ENCODE peak calls at places on chromosomes 4 and X, in four cellular contexts. P is naive thymus-derived CD8-positive, alpha-beta T cell; Z is bronchial epithelial cell; B is cortex of kidney. Y is an unnamed sample.

GRCh38 chr4:111937368-111937767 is 207.9 kb upstream of the FAM241A start:
- DNase-seq in P (no peak), Z (peak), B (no peak), Y (peak)

GRCh38 chr4:37715889-37716402 is 29.8 kb upstream of the RELL1 start:
- DNase-seq in P (no peak), Z (peak), B (no peak), Y (peak)

GRCh38 chr4:24476209-24476781 is 108.1 kb downstream of the DHX15 start:
- DNase-seq in P (no peak), Z (peak), B (no peak), Y (peak)

GRCh38 chr4:154160925-154161324 is 330.7 kb downstream of the DCHS2 start:
- DNase-seq in P (no peak), Z (no peak), B (no peak), Y (no peak)

GRCh38 chr4:38119663-38120374 is 159.6 kb downstream of the PTTG2 start:
- DNase-seq in P (no peak), Z (peak), B (no peak), Y (peak)

GRCh38 chr4:75895744-75896314 is 6.4 kb downstream of the PPEF2 start:
- DNase-seq in P (peak), Z (peak), B (no peak), Y (peak)

GRCh38 chrX:51461053-51462050 is 35.0 kb downstream of the NUDT11 start:
- DNase-seq in P (peak), Z (peak), B (no peak), Y (peak)

GRCh38 chr4:78829296-78829695 is 53.1 kb downstream of the BMP2K start:
- DNase-seq in P (no peak), Z (no peak), B (no peak), Y (no peak)

GRCh38 chr4:65865489-65865888 is 195.2 kb upstream of the EPHA5 start:
- DNase-seq in P (no peak), Z (peak), B (no peak), Y (peak)

GRCh38 chr4:1474126-1475090 is 68.2 kb upstream of the NKX1-1 start:
- DNase-seq in P (no peak), Z (no peak), B (no peak), Y (no peak)

GRCh38 chr4:100782356-100782755 is 264.5 kb upstream of the EMCN start:
- DNase-seq in P (no peak), Z (no peak), B (no peak), Y (no peak)

GRCh38 chr4:15349965-15350364 is 77.9 kb upstream of the C1QTNF7 start:
- DNase-seq in P (no peak), Z (no peak), B (no peak), Y (no peak)

GRCh38 chrX:152810403-152810802 is 20.2 kb downstream of the CETN2 start:
- DNase-seq in P (no peak), Z (no peak), B (no peak), Y (no peak)

GRCh38 chr4:22508376-22508775 is 7.5 kb downstream of the ADGRA3 start:
- DNase-seq in P (no peak), Z (no peak), B (no peak), Y (no peak)

GRCh38 chrX:65925592-65925991 is 114.3 kb downstream of the VSIG4 start:
- DNase-seq in P (no peak), Z (no peak), B (no peak), Y (no peak)

GRCh38 chrX:135892781-135893180 is 463 bp downstream of the CT45A10 start:
- DNase-seq in P (no peak), Z (no peak), B (no peak), Y (no peak)

GRCh38 chrX:46642145-46642544 is 68.6 kb downstream of the CHST7 start:
- DNase-seq in P (no peak), Z (no peak), B (no peak), Y (peak)

GRCh38 chrX:103806862-103807474 is 25.1 kb downstream of the RAB9B start:
- DNase-seq in P (no peak), Z (no peak), B (no peak), Y (no peak)

GRCh38 chrX:19347916-19348315 is 4.2 kb downstream of the PDHA1 start:
- DNase-seq in P (no peak), Z (no peak), B (no peak), Y (no peak)